ENCODE peak calls at places on chromosome 17, in eight cellular contexts. One of them, this sample, is unnamed.

GRCh38 chr17:48194097-48194550 is 86.6 kb downstream of the SNX11 start:
- DNase-seq in pancreas: no peak
- DNase-seq in PC-9: no peak
- DNase-seq in CD8-positive, alpha-beta T cell: no peak
- DNase-seq in PC-3: peak; percentile 97
- DNase-seq in BJ: peak; percentile 46
- DNase-seq in HCT116: peak; percentile 89
- DNase-seq in neural progenitor cell: no peak
- DNase-seq in this sample: no peak

GRCh38 chr17:66855204-66855603 is 20.3 kb downstream of the CACNG5 start:
- DNase-seq in PC-3: peak; percentile 63
- DNase-seq in CD8-positive, alpha-beta T cell: no peak
- DNase-seq in HCT116: no peak
- DNase-seq in pancreas: no peak
- DNase-seq in BJ: no peak
- DNase-seq in neural progenitor cell: peak; percentile 14
- DNase-seq in PC-9: no peak
- DNase-seq in this sample: no peak

GRCh38 chr17:32445075-32445427 is 741 bp downstream of the PSMD11 start:
- DNase-seq in BJ: no peak
- DNase-seq in PC-3: peak; percentile 47
- DNase-seq in pancreas: no peak
- DNase-seq in PC-9: peak; percentile 61
- DNase-seq in neural progenitor cell: peak; percentile 48
- DNase-seq in CD8-positive, alpha-beta T cell: peak; percentile 3
- DNase-seq in HCT116: no peak
- DNase-seq in this sample: no peak

GRCh38 chr17:14048169-14048568 is 21.1 kb upstream of the COX10 start:
- DNase-seq in PC-3: peak; percentile 37
- DNase-seq in CD8-positive, alpha-beta T cell: no peak
- DNase-seq in BJ: no peak
- DNase-seq in pancreas: no peak
- DNase-seq in HCT116: no peak
- DNase-seq in neural progenitor cell: peak; percentile 31
- DNase-seq in PC-9: no peak
- DNase-seq in this sample: no peak

GRCh38 chr17:27155866-27156265 is 138.0 kb upstream of the WSB1 start:
- DNase-seq in PC-3: no peak
- DNase-seq in CD8-positive, alpha-beta T cell: no peak
- DNase-seq in neural progenitor cell: no peak
- DNase-seq in BJ: no peak
- DNase-seq in PC-9: no peak
- DNase-seq in pancreas: no peak
- DNase-seq in HCT116: no peak
- DNase-seq in this sample: no peak

GRCh38 chr17:61813211-61813610 is 50.1 kb downstream of the BRIP1 start:
- DNase-seq in neural progenitor cell: no peak
- DNase-seq in CD8-positive, alpha-beta T cell: no peak
- DNase-seq in PC-3: no peak
- DNase-seq in pancreas: no peak
- DNase-seq in PC-9: no peak
- DNase-seq in HCT116: no peak
- DNase-seq in BJ: no peak
- DNase-seq in this sample: no peak

GRCh38 chr17:75639771-75640555 is 6.7 kb downstream of the SMIM5 start:
- DNase-seq in PC-3: peak; percentile 63
- DNase-seq in PC-9: peak; percentile 76
- DNase-seq in BJ: no peak
- DNase-seq in pancreas: peak; percentile 48
- DNase-seq in HCT116: no peak
- DNase-seq in neural progenitor cell: no peak
- DNase-seq in CD8-positive, alpha-beta T cell: no peak
- DNase-seq in this sample: no peak

GRCh38 chr17:68776451-68776850 is 175.3 kb upstream of the FAM20A start:
- DNase-seq in PC-9: no peak
- DNase-seq in neural progenitor cell: no peak
- DNase-seq in HCT116: no peak
- DNase-seq in pancreas: no peak
- DNase-seq in CD8-positive, alpha-beta T cell: no peak
- DNase-seq in PC-3: no peak
- DNase-seq in BJ: no peak
- DNase-seq in this sample: no peak

GRCh38 chr17:74520790-74521480 is 10.3 kb downstream of the CD300LB start:
- DNase-seq in BJ: no peak
- DNase-seq in CD8-positive, alpha-beta T cell: no peak
- DNase-seq in pancreas: no peak
- DNase-seq in HCT116: no peak
- DNase-seq in neural progenitor cell: no peak
- DNase-seq in PC-9: no peak
- DNase-seq in PC-3: peak; percentile 66
- DNase-seq in this sample: no peak

GRCh38 chr17:78281249-78281865 is 49.9 kb downstream of the TMEM235 start:
- DNase-seq in PC-3: no peak
- DNase-seq in pancreas: no peak
- DNase-seq in BJ: no peak
- DNase-seq in neural progenitor cell: no peak
- DNase-seq in PC-9: no peak
- DNase-seq in HCT116: no peak
- DNase-seq in CD8-positive, alpha-beta T cell: no peak
- DNase-seq in this sample: no peak

GRCh38 chr17:57902800-57903759 is 52.1 kb downstream of the CUEDC1 start:
- DNase-seq in BJ: peak; percentile 68
- DNase-seq in HCT116: peak; percentile 92
- DNase-seq in neural progenitor cell: no peak
- DNase-seq in CD8-positive, alpha-beta T cell: no peak
- DNase-seq in PC-9: peak; percentile 99
- DNase-seq in PC-3: peak; percentile 98
- DNase-seq in pancreas: peak; percentile 95
- DNase-seq in this sample: peak; percentile 67

GRCh38 chr17:1484586-1485310 is 7.7 kb downstream of the MYO1C start:
- DNase-seq in CD8-positive, alpha-beta T cell: no peak
- DNase-seq in neural progenitor cell: peak; percentile 80
- DNase-seq in BJ: no peak
- DNase-seq in pancreas: peak; percentile 75
- DNase-seq in PC-9: peak; percentile 73
- DNase-seq in HCT116: peak; percentile 65
- DNase-seq in PC-3: peak; percentile 39
- DNase-seq in this sample: peak; percentile 75

GRCh38 chr17:66416207-66416940 is 114.0 kb downstream of the PRKCA start:
- DNase-seq in BJ: no peak
- DNase-seq in CD8-positive, alpha-beta T cell: no peak
- DNase-seq in pancreas: no peak
- DNase-seq in PC-9: no peak
- DNase-seq in HCT116: no peak
- DNase-seq in neural progenitor cell: peak; percentile 39
- DNase-seq in PC-3: no peak
- DNase-seq in this sample: no peak

GRCh38 chr17:60729854-60730253 is 52.2 kb downstream of the BCAS3 start:
- DNase-seq in CD8-positive, alpha-beta T cell: no peak
- DNase-seq in pancreas: no peak
- DNase-seq in HCT116: no peak
- DNase-seq in BJ: no peak
- DNase-seq in neural progenitor cell: no peak
- DNase-seq in PC-9: no peak
- DNase-seq in PC-3: no peak
- DNase-seq in this sample: no peak

GRCh38 chr17:43951750-43952149 is 2.0 kb downstream of the PYY start:
- DNase-seq in PC-9: no peak
- DNase-seq in pancreas: no peak
- DNase-seq in HCT116: no peak
- DNase-seq in CD8-positive, alpha-beta T cell: no peak
- DNase-seq in PC-3: no peak
- DNase-seq in neural progenitor cell: no peak
- DNase-seq in BJ: no peak
- DNase-seq in this sample: no peak

GRCh38 chr17:48074322-48075054 is 26.3 kb downstream of the NFE2L1 start:
- DNase-seq in HCT116: peak; percentile 69
- DNase-seq in PC-3: peak; percentile 95
- DNase-seq in neural progenitor cell: peak; percentile 80
- DNase-seq in BJ: no peak
- DNase-seq in CD8-positive, alpha-beta T cell: peak; percentile 60
- DNase-seq in pancreas: peak; percentile 80
- DNase-seq in PC-9: peak; percentile 71
- DNase-seq in this sample: peak; percentile 53

GRCh38 chr17:47850692-47851573 is at the start of gene SP6:
- DNase-seq in neural progenitor cell: peak; percentile 91
- DNase-seq in PC-9: peak; percentile 86
- DNase-seq in CD8-positive, alpha-beta T cell: peak; percentile 60
- DNase-seq in PC-3: peak; percentile 93
- DNase-seq in HCT116: peak; percentile 80
- DNase-seq in BJ: no peak
- DNase-seq in pancreas: peak; percentile 92
- DNase-seq in this sample: peak; percentile 46

GRCh38 chr17:27544350-27545131 is 86.4 kb upstream of the LGALS9 start:
- DNase-seq in PC-9: peak; percentile 53
- DNase-seq in BJ: no peak
- DNase-seq in PC-3: no peak
- DNase-seq in neural progenitor cell: no peak
- DNase-seq in CD8-positive, alpha-beta T cell: no peak
- DNase-seq in pancreas: no peak
- DNase-seq in HCT116: no peak
- DNase-seq in this sample: no peak

GRCh38 chr17:3575506-3575905 is 17.9 kb upstream of the TRPV3 start:
- DNase-seq in CD8-positive, alpha-beta T cell: no peak
- DNase-seq in neural progenitor cell: no peak
- DNase-seq in BJ: peak; percentile 90
- DNase-seq in pancreas: no peak
- DNase-seq in PC-9: peak; percentile 65
- DNase-seq in HCT116: no peak
- DNase-seq in PC-3: peak; percentile 95
- DNase-seq in this sample: no peak

GRCh38 chr17:6021011-6021400 is 49.2 kb upstream of the WSCD1 start:
- DNase-seq in pancreas: no peak
- DNase-seq in PC-9: no peak
- DNase-seq in BJ: no peak
- DNase-seq in neural progenitor cell: no peak
- DNase-seq in PC-3: no peak
- DNase-seq in HCT116: no peak
- DNase-seq in CD8-positive, alpha-beta T cell: no peak
- DNase-seq in this sample: no peak

GRCh38 chr17:1153795-1154546 is 25.8 kb downstream of the ABR start:
- DNase-seq in CD8-positive, alpha-beta T cell: no peak
- DNase-seq in PC-3: peak; percentile 8
- DNase-seq in pancreas: peak; percentile 48
- DNase-seq in BJ: no peak
- DNase-seq in PC-9: peak; percentile 41
- DNase-seq in HCT116: no peak
- DNase-seq in neural progenitor cell: peak; percentile 59
- DNase-seq in this sample: peak; percentile 31

GRCh38 chr17:3867606-3868005 is 21.6 kb upstream of the NCBP3 start:
- DNase-seq in neural progenitor cell: no peak
- DNase-seq in BJ: no peak
- DNase-seq in HCT116: no peak
- DNase-seq in CD8-positive, alpha-beta T cell: no peak
- DNase-seq in pancreas: no peak
- DNase-seq in PC-3: no peak
- DNase-seq in PC-9: no peak
- DNase-seq in this sample: no peak

DNA sequence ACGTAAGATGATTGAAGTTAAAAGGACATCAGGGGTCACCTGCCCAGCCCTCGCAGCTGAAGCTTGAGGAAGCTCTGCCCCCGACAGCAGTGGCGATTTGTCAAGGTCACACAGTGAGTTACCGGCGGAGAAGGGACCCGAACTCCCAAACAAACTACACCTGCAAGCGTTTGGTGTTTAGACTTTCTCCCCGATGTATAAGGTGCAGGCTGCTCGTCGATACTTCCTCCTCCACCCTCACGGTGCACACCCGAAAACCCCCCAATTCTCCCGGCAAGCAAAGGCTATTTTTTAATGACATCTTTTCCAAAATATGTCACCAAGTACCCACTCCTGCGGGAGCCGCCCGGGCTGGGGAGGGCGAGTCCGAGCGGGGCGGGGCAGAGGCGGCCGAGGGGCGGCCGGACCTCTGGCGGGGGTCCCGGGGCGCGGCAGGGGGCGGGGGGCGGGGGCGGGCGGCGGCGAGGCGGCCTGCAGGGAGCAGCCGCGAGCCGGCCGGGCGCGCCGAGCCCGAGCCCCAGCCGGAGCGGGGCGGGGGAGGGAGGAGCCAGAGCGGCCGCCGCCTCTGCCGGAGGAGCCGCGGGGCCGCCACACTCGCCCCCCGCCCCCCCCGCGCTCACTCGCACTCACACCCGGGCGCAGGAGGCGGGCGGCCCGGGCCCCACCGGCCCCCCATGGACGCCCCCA is at the start of gene THRA:
- DNase-seq in pancreas: no peak
- DNase-seq in CD8-positive, alpha-beta T cell: peak; percentile 61
- DNase-seq in neural progenitor cell: peak; percentile 90
- DNase-seq in HCT116: no peak
- DNase-seq in PC-9: no peak
- DNase-seq in PC-3: peak; percentile 55
- DNase-seq in BJ: no peak
- DNase-seq in this sample: no peak
- TF ChIP-seq CTCF in pancreas: no peak
- TF ChIP-seq CTCF in CD8-positive, alpha-beta T cell: no peak
- TF ChIP-seq CTCF in neural progenitor cell: no peak
- TF ChIP-seq CTCF in HCT116: no peak
- TF ChIP-seq CTCF in PC-9: peak; percentile 35
- TF ChIP-seq CTCF in PC-3: no peak
- TF ChIP-seq CTCF in BJ: no peak
- TF ChIP-seq CTCF in this sample: peak; percentile 37

GRCh38 chr17:29131814-29132682 is 48.1 kb downstream of the MYO18A start:
- DNase-seq in neural progenitor cell: no peak
- DNase-seq in PC-9: peak; percentile 39
- DNase-seq in BJ: peak; percentile 78
- DNase-seq in PC-3: no peak
- DNase-seq in HCT116: no peak
- DNase-seq in CD8-positive, alpha-beta T cell: no peak
- DNase-seq in pancreas: no peak
- DNase-seq in this sample: no peak
- H3K4me3 ChIP-seq in neural progenitor cell: no peak overlapping the region
- H3K4me3 ChIP-seq in PC-9: no peak overlapping the region
- H3K4me3 ChIP-seq in BJ: no peak overlapping the region
- H3K4me3 ChIP-seq in PC-3: no peak overlapping the region
- H3K4me3 ChIP-seq in HCT116: no peak overlapping the region
- H3K4me3 ChIP-seq in CD8-positive, alpha-beta T cell: no peak overlapping the region
- H3K4me3 ChIP-seq in pancreas: no peak overlapping the region
- H3K4me3 ChIP-seq in this sample: no peak overlapping the region

GRCh38 chr17:79905832-79906231 is 66.6 kb upstream of the CBX4 start:
- DNase-seq in pancreas: no peak
- DNase-seq in PC-3: peak; percentile 78
- DNase-seq in CD8-positive, alpha-beta T cell: no peak
- DNase-seq in neural progenitor cell: no peak
- DNase-seq in BJ: no peak
- DNase-seq in PC-9: peak; percentile 76
- DNase-seq in HCT116: peak; percentile 80
- DNase-seq in this sample: no peak
- TF ChIP-seq CTCF in pancreas: no peak
- TF ChIP-seq CTCF in PC-3: peak; percentile 68
- TF ChIP-seq CTCF in CD8-positive, alpha-beta T cell: no peak
- TF ChIP-seq CTCF in neural progenitor cell: peak; percentile 30
- TF ChIP-seq CTCF in BJ: no peak
- TF ChIP-seq CTCF in PC-9: peak; percentile 63
- TF ChIP-seq CTCF in HCT116: peak; percentile 46
- TF ChIP-seq CTCF in this sample: no peak

DNA sequence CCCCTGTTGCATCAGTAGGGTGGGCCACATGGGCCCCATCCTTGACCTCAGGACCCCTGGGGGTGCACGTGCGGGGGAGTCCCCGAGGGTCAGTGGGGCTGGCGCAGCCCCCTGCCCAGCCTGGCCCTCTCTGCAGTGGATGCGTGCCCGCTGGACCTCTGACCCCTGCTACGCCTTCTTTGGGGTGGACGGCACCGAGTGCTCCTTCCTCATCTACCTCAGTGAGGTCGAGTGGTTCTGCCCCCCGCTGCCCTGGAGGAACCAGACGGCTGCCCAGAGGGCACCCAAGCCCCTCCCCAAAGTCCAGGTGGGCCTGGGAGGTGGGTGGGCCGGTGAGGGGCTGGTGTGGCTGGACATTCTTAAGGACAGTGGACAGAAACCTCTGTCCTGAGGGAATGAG is 35.9 kb downstream of the MGAT5B start:
- DNase-seq in PC-3: no peak
- DNase-seq in PC-9: no peak
- DNase-seq in neural progenitor cell: no peak
- DNase-seq in HCT116: no peak
- DNase-seq in BJ: no peak
- DNase-seq in CD8-positive, alpha-beta T cell: no peak
- DNase-seq in pancreas: no peak
- DNase-seq in this sample: no peak
- H3K4me3 ChIP-seq in PC-3: no peak overlapping the region
- H3K4me3 ChIP-seq in PC-9: no peak overlapping the region
- H3K4me3 ChIP-seq in neural progenitor cell: no peak overlapping the region
- H3K4me3 ChIP-seq in HCT116: no peak overlapping the region
- H3K4me3 ChIP-seq in BJ: no peak overlapping the region
- H3K4me3 ChIP-seq in CD8-positive, alpha-beta T cell: no peak overlapping the region
- H3K4me3 ChIP-seq in pancreas: no peak overlapping the region
- H3K4me3 ChIP-seq in this sample: no peak overlapping the region

This sample was measured in LNCaP clone FGC.